ENCODE peak calls at places on chromosomes 7 and 10, in ten cellular contexts. S, R, J, T, U, X, V, Q, E and B are unnamed samples.

GRCh38 chr7:130180571-130180971 is 24.6 kb downstream of the TMEM209 start:
- DNase-seq in Q (peak), J (no peak), V (peak), T (no peak), X (no peak), U (no peak), R (no peak), E (no peak), S (peak), B (no peak)

GRCh38 chr10:116961305-116962251 is 43.4 kb downstream of the SHTN1 start:
- DNase-seq in J (no peak), U (no peak), T (no peak), S (no peak), V (no peak), X (no peak), R (no peak), Q (no peak), E (no peak), B (no peak)

GRCh38 chr10:72162978-72163377 is 52.8 kb upstream of the ANAPC16 start:
- DNase-seq in E (no peak), S (peak), Q (no peak), J (no peak), T (no peak), X (no peak), V (peak), U (no peak), R (no peak), B (no peak)

GRCh38 chr7:99407849-99408346 is 499 bp downstream of the PDAP1 start:
- DNase-seq in U (peak), R (peak), V (peak), Q (no peak), E (peak), S (peak), X (no peak), J (peak), T (no peak), B (peak)

GRCh38 chr7:132930881-132931280 is 151.0 kb downstream of the CHCHD3 start:
- DNase-seq in R (no peak), J (no peak), X (no peak), E (no peak), S (no peak), Q (no peak), V (peak), T (no peak), U (no peak), B (no peak)

GRCh38 chr7:149753370-149754233 is 19.8 kb downstream of the ZNF467 start:
- DNase-seq in R (no peak), U (peak), V (peak), T (no peak), Q (no peak), E (peak), X (no peak), J (peak), S (peak), B (no peak)

GRCh38 chr7:149717481-149717880 is 55.9 kb downstream of the ZNF467 start:
- DNase-seq in R (no peak), T (no peak), X (no peak), V (no peak), Q (no peak), J (no peak), U (no peak), S (no peak), E (no peak), B (no peak)

GRCh38 chr10:69411476-69411875 is 5.2 kb downstream of the TACR2 start:
- DNase-seq in R (no peak), E (no peak), U (no peak), J (no peak), T (no peak), S (no peak), X (no peak), Q (no peak), V (no peak), B (no peak)

GRCh38 chr7:73833251-73833919 is 2.6 kb downstream of the CLDN4 start:
- DNase-seq in U (no peak), V (no peak), Q (no peak), X (peak), T (no peak), R (no peak), J (peak), S (no peak), E (no peak), B (no peak)

GRCh38 chr10:113663142-113663541 is 699 bp downstream of the NRAP start:
- DNase-seq in U (no peak), X (no peak), T (no peak), J (no peak), E (no peak), S (no peak), Q (no peak), R (no peak), V (peak), B (no peak)

GRCh38 chr7:140926021-140926812 is 1.5 kb upstream of the BRAF start:
- DNase-seq in J (no peak), X (no peak), R (no peak), Q (no peak), T (no peak), S (no peak), E (no peak), U (no peak), V (no peak), B (no peak)